ENCODE peak calls at places on chromosomes 7 and 10, in nine cellular contexts. L is small intestine, X is BJ, H is EL, K is pancreas, M is neuronal stem cell, C is H4, Q is glutamatergic neuron, N is NCI-H1417 treated with DMSO at 0.1 percent for 48 hours. S is an unnamed sample.

GRCh38 chr10:45558406-45558805 is 114.2 kb downstream of the ZFAND4 start:
- DNase-seq in C (no peak), Q (no peak), N (no peak), H (no peak), L (no peak), K (no peak), M (no peak), X (no peak), S (no peak)

GRCh38 chr7:141477866-141478265 is 73.3 kb upstream of the AGK start:
- DNase-seq in K (no peak), L (no peak), C (no peak), X (no peak), Q (no peak), N (no peak), M (no peak), H (peak; percentile 42), S (no peak)

GRCh38 chr7:11858668-11859302 is 26.8 kb upstream of the THSD7A start:
- DNase-seq in X (no peak), H (no peak), L (no peak), N (no peak), C (no peak), Q (no peak), K (no peak), M (no peak), S (peak; percentile 55)

GRCh38 chr10:69338547-69339450 is 60.5 kb downstream of the HK1 start:
- DNase-seq in C (no peak), K (no peak), N (no peak), X (no peak), M (no peak), Q (no peak), L (no peak), H (no peak), S (no peak)

GRCh38 chr7:64946772-64947171 is 43.7 kb downstream of the ZNF273 start:
- DNase-seq in L (no peak), C (no peak), Q (peak; percentile 77), N (no peak), K (no peak), H (peak; percentile 7), M (peak; percentile 6), X (no peak), S (no peak)

GRCh38 chr7:100540073-100540723 is 1.2 kb downstream of the AGFG2 start:
- DNase-seq in M (no peak), X (no peak), L (peak; percentile 93), N (no peak), C (no peak), K (peak; percentile 80), H (no peak), Q (no peak), S (no peak)

GRCh38 chr7:139482662-139483466 is 609 bp downstream of the KLRG2 start:
- DNase-seq in N (no peak), X (no peak), H (peak; percentile 24), Q (peak; percentile 57), M (peak; percentile 31), C (no peak), L (no peak), K (peak; percentile 36), S (peak; percentile 13)

GRCh38 chr7:118312051-118312450 is 87.5 kb downstream of the ANKRD7 start:
- DNase-seq in Q (no peak), N (no peak), X (no peak), M (no peak), H (no peak), L (no peak), C (no peak), K (no peak), S (no peak)

GRCh38 chr10:52566471-52567246 is 205.9 kb downstream of the MBL2 start:
- DNase-seq in H (peak; percentile 69), N (no peak), X (no peak), C (peak; percentile 38), K (no peak), M (peak; percentile 2), L (peak; percentile 11), Q (no peak), S (no peak)

GRCh38 chr10:89563861-89564478 is 28.6 kb upstream of the SLC16A12 start:
- DNase-seq in M (peak; percentile 15), N (no peak), H (peak; percentile 59), K (no peak), Q (no peak), C (peak; percentile 46), L (peak; percentile 73), X (no peak), S (no peak)

GRCh38 chr10:71312840-71313789 is 5.9 kb upstream of the SLC29A3 start:
- DNase-seq in C (no peak), M (no peak), N (no peak), H (peak; percentile 5), Q (no peak), L (no peak), X (peak; percentile 37), K (no peak), S (peak; percentile 10)

GRCh38 chr10:130998642-130999041 is 312.9 kb downstream of the TCERG1L start:
- DNase-seq in H (no peak), M (no peak), K (no peak), N (no peak), X (no peak), L (no peak), C (no peak), Q (no peak), S (no peak)

GRCh38 chr7:108000875-108001758 is 1.8 kb downstream of the LAMB1 start:
- DNase-seq in X (no peak), C (no peak), H (peak; percentile 55), M (peak; percentile 41), N (no peak), K (peak; percentile 42), L (peak; percentile 72), Q (peak; percentile 67), S (no peak)

GRCh38 chr7:44294325-44295069 is 30.9 kb downstream of the CAMK2B start:
- DNase-seq in K (no peak), X (no peak), C (no peak), N (no peak), M (no peak), L (no peak), Q (no peak), H (no peak), S (no peak)

GRCh38 chr10:92419740-92420553 is 129.0 kb downstream of the MARCHF5 start:
- DNase-seq in C (no peak), N (no peak), L (peak; percentile 48), X (no peak), M (no peak), K (peak; percentile 45), Q (peak; percentile 35), H (peak; percentile 42), S (no peak)

GRCh38 chr10:24652381-24652957 is 71.2 kb downstream of the ARHGAP21 start:
- DNase-seq in M (no peak), L (no peak), N (no peak), Q (no peak), C (no peak), X (no peak), H (no peak), K (no peak), S (no peak)

GRCh38 chr10:61974611-61975010 is 73.1 kb downstream of the ARID5B start:
- DNase-seq in X (no peak), L (peak; percentile 68), H (peak; percentile 64), Q (no peak), C (peak; percentile 32), N (peak; percentile 16), K (peak; percentile 30), M (no peak), S (peak; percentile 57)

GRCh38 chr10:46547331-46547880 is 9.1 kb downstream of the GPRIN2 start:
- DNase-seq in M (no peak), H (no peak), C (no peak), Q (no peak), K (no peak), X (no peak), N (no peak), L (no peak), S (no peak)

GRCh38 chr10:115948415-115948814 is 324.6 kb downstream of the GFRA1 start:
- DNase-seq in H (peak; percentile 78), L (no peak), C (no peak), M (no peak), Q (no peak), N (no peak), K (no peak), X (no peak), S (no peak)

GRCh38 chr10:44863344-44864041 is 47.6 kb upstream of the TMEM72 start:
- DNase-seq in C (no peak), K (no peak), M (no peak), X (no peak), N (no peak), L (no peak), H (no peak), Q (no peak), S (no peak)

GRCh38 chr10:97612386-97612785 is 20.9 kb downstream of the MORN4 start:
- DNase-seq in M (no peak), H (peak; percentile 55), N (no peak), K (no peak), C (no peak), Q (no peak), L (peak; percentile 46), X (no peak), S (no peak)

GRCh38 chr10:17244712-17245365 is 16.8 kb downstream of the VIM start:
- DNase-seq in C (no peak), M (no peak), L (no peak), X (no peak), K (no peak), H (no peak), Q (no peak), N (no peak), S (no peak)

GRCh38 chr7:142669074-142669654 is 80.1 kb upstream of the PRSS1 start:
- DNase-seq in C (no peak), H (peak; percentile 13), K (no peak), N (no peak), L (peak; percentile 26), X (no peak), M (peak; percentile 4), Q (no peak), S (peak; percentile 1)

GRCh38 chr7:154767194-154767593 is 235.7 kb downstream of the PAXIP1 start:
- DNase-seq in L (no peak), Q (no peak), N (no peak), C (peak; percentile 74), H (no peak), X (no peak), M (no peak), K (no peak), S (no peak)

GRCh38 chr7:156604836-156605695 is 35.5 kb upstream of the RNF32 start:
- DNase-seq in L (no peak), C (no peak), M (no peak), Q (no peak), X (no peak), H (no peak), N (no peak), K (no peak), S (no peak)

GRCh38 chr7:4227105-4228010 is 454.7 kb upstream of the FOXK1 start:
- DNase-seq in Q (peak; percentile 51), L (no peak), K (no peak), N (no peak), M (no peak), C (no peak), H (no peak), X (no peak), S (no peak)

GRCh38 chr10:123102673-123103072 is 33.1 kb upstream of the HMX3 start:
- DNase-seq in L (no peak), K (no peak), Q (no peak), H (no peak), N (no peak), M (no peak), X (no peak), C (no peak), S (no peak)

GRCh38 chr7:1227071-1227804 is 5.4 kb upstream of the UNCX start:
- DNase-seq in C (no peak), K (no peak), X (no peak), Q (no peak), L (no peak), M (no peak), N (no peak), H (no peak), S (no peak)

GRCh38 chr7:105910172-105910571 is 33.8 kb upstream of the ATXN7L1 start:
- DNase-seq in M (no peak), L (no peak), X (no peak), N (no peak), H (no peak), Q (no peak), C (no peak), K (no peak), S (no peak)

GRCh38 chr10:133264455-133264854 is 12.2 kb downstream of the ADAM8 start:
- DNase-seq in H (no peak), C (no peak), X (no peak), Q (no peak), L (peak; percentile 74), N (no peak), M (no peak), K (no peak), S (no peak)

GRCh38 chr7:26683277-26683676 is 181.1 kb downstream of the SKAP2 start:
- DNase-seq in K (no peak), C (no peak), Q (no peak), M (no peak), X (no peak), L (no peak), H (no peak), N (peak; percentile 88), S (no peak)